ENCODE peak calls at places on chromosomes 16 and 17, in eight cellular contexts. One of them, this sample, is unnamed.
A peak's percentile ranks its signal among the peaks of the same experiment; 100 is the strongest.

GRCh38 chr16:53415504-53415903 is 18.8 kb upstream of the RBL2 start:
- DNase-seq in NCI-H2171: no peak
- DNase-seq in left ventricle myocardium superior: no peak
- DNase-seq in dermis microvascular lymphatic vessel endothelial cell: no peak
- DNase-seq in HCEC 1CT: no peak
- DNase-seq in AG04450: no peak
- DNase-seq in HT1080: peak; percentile 41
- DNase-seq in stimulated activated CD8-positive, alpha-beta memory T cell treated with anti-CD3 and anti-CD28 coated beads, Interleukin-15, amount 100 ng/mL, for 24 hours: no peak
- DNase-seq in this sample: peak; percentile 1

GRCh38 chr17:48636177-48637018 is 10.2 kb upstream of the HOXB9 start:
- DNase-seq in NCI-H2171: peak; percentile 68
- DNase-seq in left ventricle myocardium superior: peak; percentile 69
- DNase-seq in dermis microvascular lymphatic vessel endothelial cell: peak; percentile 91
- DNase-seq in HCEC 1CT: peak; percentile 74
- DNase-seq in AG04450: no peak
- DNase-seq in HT1080: no peak
- DNase-seq in stimulated activated CD8-positive, alpha-beta memory T cell treated with anti-CD3 and anti-CD28 coated beads, Interleukin-15, amount 100 ng/mL, for 24 hours: no peak
- DNase-seq in this sample: peak; percentile 77

GRCh38 chr16:58127033-58127556 is 2.1 kb downstream of the CFAP20 start:
- DNase-seq in NCI-H2171: no peak
- DNase-seq in left ventricle myocardium superior: no peak
- DNase-seq in dermis microvascular lymphatic vessel endothelial cell: peak; percentile 90
- DNase-seq in HCEC 1CT: peak; percentile 25
- DNase-seq in AG04450: no peak
- DNase-seq in HT1080: no peak
- DNase-seq in stimulated activated CD8-positive, alpha-beta memory T cell treated with anti-CD3 and anti-CD28 coated beads, Interleukin-15, amount 100 ng/mL, for 24 hours: no peak
- DNase-seq in this sample: no peak

GRCh38 chr16:66800856-66801255 is 528 bp downstream of the TERB1 start:
- DNase-seq in NCI-H2171: no peak
- DNase-seq in left ventricle myocardium superior: no peak
- DNase-seq in dermis microvascular lymphatic vessel endothelial cell: no peak
- DNase-seq in HCEC 1CT: no peak
- DNase-seq in AG04450: no peak
- DNase-seq in HT1080: no peak
- DNase-seq in stimulated activated CD8-positive, alpha-beta memory T cell treated with anti-CD3 and anti-CD28 coated beads, Interleukin-15, amount 100 ng/mL, for 24 hours: no peak
- DNase-seq in this sample: no peak

GRCh38 chr16:90031931-90032663 is 12.8 kb upstream of the DBNDD1 start:
- DNase-seq in NCI-H2171: no peak
- DNase-seq in left ventricle myocardium superior: no peak
- DNase-seq in dermis microvascular lymphatic vessel endothelial cell: no peak
- DNase-seq in HCEC 1CT: peak; percentile 16
- DNase-seq in AG04450: no peak
- DNase-seq in HT1080: no peak
- DNase-seq in stimulated activated CD8-positive, alpha-beta memory T cell treated with anti-CD3 and anti-CD28 coated beads, Interleukin-15, amount 100 ng/mL, for 24 hours: no peak
- DNase-seq in this sample: peak; percentile 40

GRCh38 chr17:71109697-71110096 is 940.4 kb downstream of the KCNJ2 start:
- DNase-seq in NCI-H2171: no peak
- DNase-seq in left ventricle myocardium superior: no peak
- DNase-seq in dermis microvascular lymphatic vessel endothelial cell: no peak
- DNase-seq in HCEC 1CT: no peak
- DNase-seq in AG04450: no peak
- DNase-seq in HT1080: no peak
- DNase-seq in stimulated activated CD8-positive, alpha-beta memory T cell treated with anti-CD3 and anti-CD28 coated beads, Interleukin-15, amount 100 ng/mL, for 24 hours: no peak
- DNase-seq in this sample: no peak

GRCh38 chr17:77286391-77286640 is 145.5 kb downstream of the SEC14L1 start:
- DNase-seq in NCI-H2171: no peak
- DNase-seq in left ventricle myocardium superior: no peak
- DNase-seq in dermis microvascular lymphatic vessel endothelial cell: no peak
- DNase-seq in HCEC 1CT: no peak
- DNase-seq in AG04450: no peak
- DNase-seq in HT1080: no peak
- DNase-seq in stimulated activated CD8-positive, alpha-beta memory T cell treated with anti-CD3 and anti-CD28 coated beads, Interleukin-15, amount 100 ng/mL, for 24 hours: no peak
- DNase-seq in this sample: no peak

GRCh38 chr17:50863221-50863843 is 2.8 kb downstream of the TOB1 start:
- DNase-seq in NCI-H2171: no peak
- DNase-seq in left ventricle myocardium superior: no peak
- DNase-seq in dermis microvascular lymphatic vessel endothelial cell: peak; percentile 61
- DNase-seq in HCEC 1CT: peak; percentile 30
- DNase-seq in AG04450: no peak
- DNase-seq in HT1080: peak; percentile 10
- DNase-seq in stimulated activated CD8-positive, alpha-beta memory T cell treated with anti-CD3 and anti-CD28 coated beads, Interleukin-15, amount 100 ng/mL, for 24 hours: no peak
- DNase-seq in this sample: peak; percentile 33

GRCh38 chr17:15514469-15514868 is 47.0 kb upstream of the CDRT4 start:
- DNase-seq in NCI-H2171: no peak
- DNase-seq in left ventricle myocardium superior: no peak
- DNase-seq in dermis microvascular lymphatic vessel endothelial cell: no peak
- DNase-seq in HCEC 1CT: no peak
- DNase-seq in AG04450: no peak
- DNase-seq in HT1080: no peak
- DNase-seq in stimulated activated CD8-positive, alpha-beta memory T cell treated with anti-CD3 and anti-CD28 coated beads, Interleukin-15, amount 100 ng/mL, for 24 hours: no peak
- DNase-seq in this sample: no peak

GRCh38 chr17:68849673-68850260 is 105.4 kb downstream of the ABCA8 start:
- DNase-seq in NCI-H2171: peak; percentile 83
- DNase-seq in left ventricle myocardium superior: no peak
- DNase-seq in dermis microvascular lymphatic vessel endothelial cell: no peak
- DNase-seq in HCEC 1CT: no peak
- DNase-seq in AG04450: no peak
- DNase-seq in HT1080: no peak
- DNase-seq in stimulated activated CD8-positive, alpha-beta memory T cell treated with anti-CD3 and anti-CD28 coated beads, Interleukin-15, amount 100 ng/mL, for 24 hours: no peak
- DNase-seq in this sample: no peak

GRCh38 chr17:7224110-7224509 is 4.4 kb downstream of the ACADVL start:
- DNase-seq in NCI-H2171: no peak
- DNase-seq in left ventricle myocardium superior: peak; percentile 36
- DNase-seq in dermis microvascular lymphatic vessel endothelial cell: no peak
- DNase-seq in HCEC 1CT: no peak
- DNase-seq in AG04450: no peak
- DNase-seq in HT1080: no peak
- DNase-seq in stimulated activated CD8-positive, alpha-beta memory T cell treated with anti-CD3 and anti-CD28 coated beads, Interleukin-15, amount 100 ng/mL, for 24 hours: no peak
- DNase-seq in this sample: no peak